ENCODE peak calls at places on chromosome 9, in nine cellular contexts. N is stomach, J is breast epithelium, X is GM23338, V is K562, U is HCT116, Q is Panc1, Y is SK-N-MC, H is esophagus muscularis mucosa. A is an unnamed sample.
A peak's percentile ranks its signal among the peaks of the same experiment; 100 is the strongest.

GRCh38 chr9:70525553-70525952 is 111.1 kb upstream of the KLF9 start:
- DNase-seq in N (no peak), X (no peak), H (no peak), J (no peak), V (no peak), U (no peak), Y (no peak), Q (no peak), A (no peak)

GRCh38 chr9:135887585-135888050 is 19.7 kb downstream of the CAMSAP1 start:
- DNase-seq in J (no peak), U (no peak), Q (no peak), H (no peak), N (peak; percentile 26), X (peak; percentile 76), V (no peak), Y (no peak), A (no peak)

GRCh38 chr9:99140685-99141314 is 35.9 kb downstream of the TGFBR1 start:
- DNase-seq in V (peak; percentile 70), Q (peak; percentile 60), X (peak; percentile 75), N (no peak), Y (no peak), J (no peak), U (peak; percentile 21), H (no peak), A (peak; percentile 29)

GRCh38 chr9:125995006-125995405 is 247.8 kb downstream of the PBX3 start:
- DNase-seq in U (no peak), J (no peak), H (no peak), Y (no peak), N (no peak), X (no peak), V (no peak), Q (no peak), A (no peak)

GRCh38 chr9:21754741-21755140 is 47.7 kb upstream of the MTAP start:
- DNase-seq in J (no peak), Y (no peak), Q (no peak), N (no peak), V (no peak), X (no peak), U (no peak), H (no peak), A (no peak)

GRCh38 chr9:105510024-105510423 is 47.9 kb upstream of the FKTN start:
- DNase-seq in N (no peak), J (no peak), X (no peak), V (no peak), Q (no peak), U (no peak), Y (no peak), H (no peak), A (no peak)

GRCh38 chr9:133258061-133259015 is 16.7 kb downstream of the ABO start:
- DNase-seq in H (no peak), V (no peak), N (no peak), J (no peak), X (no peak), Q (no peak), U (no peak), Y (no peak), A (no peak)

GRCh38 chr9:83646500-83647239 is 23.7 kb downstream of the IDNK start:
- DNase-seq in X (no peak), Y (peak; percentile 89), H (no peak), N (no peak), U (no peak), Q (no peak), V (no peak), J (no peak), A (no peak)

GRCh38 chr9:7238244-7238637 is 480.5 kb downstream of the KDM4C start:
- DNase-seq in H (no peak), J (no peak), Q (no peak), U (no peak), X (no peak), Y (no peak), N (no peak), V (no peak), A (no peak)

GRCh38 chr9:125227761-125228160 is 13.4 kb downstream of the HSPA5 start:
- DNase-seq in X (no peak), N (no peak), Y (no peak), V (no peak), H (no peak), J (no peak), U (no peak), Q (no peak), A (no peak)

GRCh38 chr9:132147331-132147730 is 14.5 kb upstream of the NTNG2 start:
- DNase-seq in V (no peak), Q (no peak), N (no peak), X (no peak), H (no peak), Y (no peak), U (no peak), J (no peak), A (no peak)

GRCh38 chr9:76592105-76593010 is 133.4 kb downstream of the GCNT1 start:
- DNase-seq in X (peak; percentile 39), V (no peak), Q (no peak), Y (no peak), U (no peak), J (no peak), H (no peak), N (no peak), A (no peak)

GRCh38 chr9:12934515-12935301 is 159.9 kb downstream of the LURAP1L start:
- DNase-seq in H (no peak), X (no peak), N (no peak), Q (no peak), U (no peak), V (no peak), J (no peak), Y (no peak), A (no peak)

GRCh38 chr9:86079421-86080111 is 19.8 kb downstream of the GOLM1 start:
- DNase-seq in V (no peak), Y (no peak), X (no peak), H (no peak), N (peak; percentile 53), J (no peak), Q (no peak), U (no peak), A (no peak)

GRCh38 chr9:122200960-122201635 is 27.7 kb downstream of the LHX6 start:
- DNase-seq in V (no peak), H (no peak), N (peak; percentile 45), Q (no peak), U (no peak), X (no peak), Y (no peak), J (no peak), A (no peak)

DNA sequence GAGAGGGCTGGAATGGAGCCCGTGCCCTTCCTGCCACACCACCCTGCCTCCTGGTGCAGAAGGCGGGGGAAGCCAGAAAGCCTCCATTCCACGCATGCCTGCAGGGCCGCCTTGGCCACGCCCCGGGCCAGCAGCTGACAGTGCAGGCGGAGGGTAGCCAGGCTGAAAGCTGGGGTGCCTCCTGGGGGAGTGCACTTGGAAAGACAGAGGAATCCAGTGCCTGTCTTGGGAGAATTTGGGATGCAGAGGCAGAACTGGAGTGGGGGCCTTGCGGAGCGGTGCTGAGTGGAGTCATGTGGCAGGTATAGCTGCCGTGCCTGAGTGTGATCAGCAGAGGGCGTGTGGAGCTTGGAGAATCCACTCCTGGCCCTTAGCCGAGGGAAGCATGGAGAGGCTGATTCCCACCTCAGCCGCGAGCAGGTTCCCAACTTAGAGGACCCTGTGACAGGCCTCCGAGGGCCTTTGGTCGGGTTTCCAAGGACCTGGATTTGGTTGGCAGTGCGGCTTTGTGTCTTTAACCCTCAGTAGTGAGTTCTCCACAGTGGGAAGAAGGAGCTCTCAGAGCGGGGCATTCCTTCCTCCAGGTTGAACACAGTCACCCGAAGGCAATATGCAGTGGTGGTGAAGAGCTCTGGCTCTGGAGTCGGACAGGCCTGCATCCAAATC is 9.1 kb upstream of the URM1 start:
- DNase-seq in H (peak; percentile 97), J (peak; percentile 77), Y (peak; percentile 47), X (peak; percentile 93), V (peak; percentile 86), U (peak; percentile 59), N (peak; percentile 88), Q (peak; percentile 42), A (peak; percentile 84)
- TF ChIP-seq POLR2AphosphoS5 in H (peak; percentile 64), J (no peak), Y (peak; percentile 68), X (no peak), V (no peak), U (peak; percentile 67), N (peak; percentile 53), Q (no peak), A (peak; percentile 52)

GRCh38 chr9:14533867-14534650 is 159.2 kb downstream of the ZDHHC21 start:
- DNase-seq in V (no peak), U (no peak), Q (no peak), H (no peak), X (peak; percentile 8), J (no peak), Y (no peak), N (no peak), A (no peak)
- H3K4me3 ChIP-seq in V (no peak overlapping the region), U (no peak overlapping the region), Q (no peak overlapping the region), H (no peak overlapping the region), X (no peak overlapping the region), J (no peak overlapping the region), Y (no peak overlapping the region), N (no peak overlapping the region), A (no peak overlapping the region)

DNA sequence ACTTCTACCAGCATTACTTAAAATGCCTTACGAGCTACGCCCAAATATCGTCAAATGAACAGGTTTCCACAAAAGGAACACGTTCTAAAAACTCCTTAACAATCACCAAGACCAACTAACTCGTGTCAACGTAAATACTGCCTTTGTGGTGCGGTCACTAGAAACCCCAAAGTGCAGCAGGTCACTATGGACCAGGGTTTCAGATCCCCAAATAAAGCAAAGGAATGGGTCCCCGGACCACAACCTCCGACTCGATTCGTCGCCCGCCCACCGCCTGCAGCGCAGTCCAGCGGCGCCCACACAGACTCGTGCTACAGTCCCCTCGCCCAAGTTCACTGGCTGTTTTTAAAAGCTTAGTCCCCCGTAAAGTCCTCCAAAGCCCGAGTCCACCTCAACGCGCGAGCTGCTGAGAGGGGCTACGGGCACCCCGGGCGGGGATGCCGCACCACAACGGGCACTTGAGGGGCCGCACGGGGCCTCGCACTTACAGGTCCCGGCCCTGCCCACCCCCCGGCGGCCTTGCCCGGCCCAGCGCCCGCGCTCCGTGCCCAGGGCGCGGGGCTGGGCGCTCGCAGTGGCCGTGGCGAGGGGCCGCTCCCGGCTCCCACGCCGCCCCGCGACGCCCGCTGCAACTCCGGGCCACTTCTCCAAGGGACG is 1.1 kb downstream of the NFIB start:
- DNase-seq in N (no peak), U (no peak), H (no peak), V (peak; percentile 28), X (peak; percentile 61), Q (no peak), Y (no peak), J (peak; percentile 58), A (peak; percentile 17)
- H3K27ac ChIP-seq in N (peak overlapping the region; percentile 96), U (no peak overlapping the region), H (peak overlapping the region; percentile 98), V (no peak overlapping the region), X (no peak overlapping the region), Q (peak overlapping the region; percentile 88), Y (peak overlapping the region; percentile 84), J (peak overlapping the region; percentile 99), A (peak overlapping the region; percentile 96)

DNA sequence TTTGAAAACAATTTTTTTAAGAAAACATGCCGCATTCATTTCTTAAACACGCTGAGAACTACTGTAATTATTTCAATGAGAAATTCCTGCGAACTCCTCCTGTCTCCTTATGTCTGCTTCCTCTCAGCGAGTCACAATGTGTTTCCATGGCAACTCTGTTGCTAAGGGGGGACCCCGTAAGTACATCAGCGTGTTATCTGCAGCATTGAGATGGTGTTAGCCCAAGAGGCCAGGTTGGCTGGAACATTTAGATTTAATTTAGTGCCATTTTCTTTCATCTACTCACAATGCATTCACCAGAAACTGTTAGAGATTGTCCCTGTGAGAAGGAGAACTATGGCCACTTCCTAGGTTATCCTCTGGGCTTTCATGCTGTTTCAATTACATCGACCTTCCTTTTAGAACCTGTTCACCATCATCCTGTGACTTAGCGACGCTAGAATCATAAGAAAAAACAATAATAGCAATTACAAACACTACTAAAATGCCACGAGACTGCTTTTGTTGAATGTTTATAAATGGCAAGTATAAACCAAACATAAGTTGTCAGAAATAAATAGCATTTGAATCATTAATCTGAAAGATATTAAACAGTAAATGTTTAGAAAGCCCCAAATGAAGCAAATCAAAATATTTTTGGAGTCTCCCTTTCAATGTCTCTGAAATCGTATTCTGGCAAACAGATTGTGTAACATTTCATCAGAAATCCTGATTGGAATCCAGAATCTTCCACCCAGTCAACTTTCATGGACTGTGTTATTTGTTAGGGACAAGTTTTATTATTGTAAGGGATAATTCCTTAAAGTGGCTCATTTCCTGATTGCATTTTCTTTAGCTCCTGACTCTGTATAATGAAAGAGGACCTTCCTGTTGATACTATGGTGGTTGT is 39.7 kb upstream of the SHC3 start:
- DNase-seq in Y (no peak), X (peak; percentile 39), U (no peak), J (no peak), V (no peak), Q (no peak), N (no peak), H (no peak), A (no peak)
- TF ChIP-seq POLR2AphosphoS5 in Y (no peak), X (no peak), U (no peak), J (no peak), V (no peak), Q (no peak), N (no peak), H (no peak), A (no peak)